ENCODE peak calls at places on chromosomes 4 and X, in nine cellular contexts. H is uterus, L is pancreas, T is upper lobe of right lung, E is left ventricle myocardium inferior, Z is fibroblast of lung, D is adrenal gland, A is Peyer's patch, W is A549. U is an unnamed sample.

GRCh38 chr4:8021796-8022195 is 82.1 kb upstream of the AFAP1 start:
- DNase-seq in H (no peak), L (no peak), T (no peak), E (no peak), Z (no peak), D (no peak), A (no peak), W (peak; percentile 28), U (no peak)

GRCh38 chrX:10239611-10240064 is 82.9 kb downstream of the CLCN4 start:
- DNase-seq in H (no peak), L (no peak), T (no peak), E (no peak), Z (peak; percentile 71), D (no peak), A (no peak), W (no peak), U (no peak)

GRCh38 chrX:139784788-139785187 is 76.8 kb upstream of the MCF2 start:
- DNase-seq in H (no peak), L (no peak), T (no peak), E (no peak), Z (no peak), D (no peak), A (no peak), W (no peak), U (no peak)

GRCh38 chr4:742742-743311 is 37.2 kb downstream of the PCGF3 start:
- DNase-seq in H (peak; percentile 48), L (peak; percentile 72), T (peak; percentile 82), E (peak; percentile 49), Z (peak; percentile 45), D (peak; percentile 80), A (peak; percentile 83), W (peak; percentile 75), U (peak; percentile 77)

GRCh38 chr4:170089743-170090666 is at the start of gene AADAT:
- DNase-seq in H (peak; percentile 72), L (peak; percentile 73), T (peak; percentile 91), E (peak; percentile 79), Z (peak; percentile 80), D (peak; percentile 69), A (peak; percentile 71), W (peak; percentile 66), U (peak; percentile 76)

GRCh38 chrX:124240422-124240821 is 92.0 kb upstream of the TEX13D start:
- DNase-seq in H (no peak), L (no peak), T (no peak), E (no peak), Z (peak; percentile 8), D (no peak), A (no peak), W (no peak), U (no peak)

GRCh38 chr4:54077812-54078211 is 13.4 kb upstream of the CHIC2 start:
- DNase-seq in H (no peak), L (no peak), T (no peak), E (no peak), Z (no peak), D (no peak), A (no peak), W (no peak), U (no peak)

GRCh38 chr4:177008071-177008835 is 215.5 kb upstream of the VEGFC start:
- DNase-seq in H (no peak), L (no peak), T (no peak), E (no peak), Z (peak; percentile 25), D (no peak), A (no peak), W (no peak), U (no peak)

GRCh38 chr4:88908003-88908402 is 149.0 kb downstream of the FAM13A start:
- DNase-seq in H (no peak), L (no peak), T (no peak), E (no peak), Z (peak; percentile 51), D (no peak), A (no peak), W (no peak), U (no peak)

GRCh38 chr4:139576219-139576618 is 20.2 kb upstream of the SETD7 start:
- DNase-seq in H (no peak), L (no peak), T (no peak), E (no peak), Z (peak; percentile 10), D (no peak), A (no peak), W (no peak), U (no peak)

GRCh38 chr4:129342820-129343219 is 246.9 kb downstream of the C4orf33 start:
- DNase-seq in H (no peak), L (no peak), T (no peak), E (no peak), Z (peak; percentile 90), D (no peak), A (no peak), W (no peak), U (no peak)

GRCh38 chr4:19739101-19739651 is 512.5 kb upstream of the SLIT2 start:
- DNase-seq in H (no peak), L (no peak), T (no peak), E (no peak), Z (peak; percentile 92), D (no peak), A (no peak), W (no peak), U (no peak)

GRCh38 chr4:38788327-38788726 is 5.5 kb upstream of the TLR10 start:
- DNase-seq in H (no peak), L (no peak), T (no peak), E (no peak), Z (peak; percentile 25), D (no peak), A (no peak), W (peak; percentile 26), U (no peak)

GRCh38 chr4:59956366-59956765 is 1243.8 kb upstream of the ADGRL3 start:
- DNase-seq in H (no peak), L (no peak), T (no peak), E (no peak), Z (no peak), D (no peak), A (no peak), W (no peak), U (no peak)

GRCh38 chrX:13076176-13076956 is 31.9 kb upstream of the FAM9C start:
- DNase-seq in H (no peak), L (no peak), T (no peak), E (no peak), Z (no peak), D (no peak), A (no peak), W (no peak), U (no peak)

GRCh38 chrX:47321386-47321785 is 49.0 kb upstream of the ZNF157 start:
- DNase-seq in H (peak; percentile 82), L (peak; percentile 47), T (peak; percentile 66), E (peak; percentile 27), Z (peak; percentile 66), D (peak; percentile 61), A (no peak), W (no peak), U (no peak)

GRCh38 chrX:22577181-22577580 is 304.5 kb downstream of the CBLL2 start:
- DNase-seq in H (no peak), L (no peak), T (no peak), E (no peak), Z (peak; percentile 56), D (no peak), A (no peak), W (no peak), U (no peak)

GRCh38 chr4:15779789-15780188 is 1.7 kb downstream of the CD38 start:
- DNase-seq in H (no peak), L (no peak), T (no peak), E (no peak), Z (no peak), D (no peak), A (no peak), W (no peak), U (no peak)
- H3K4me1 ChIP-seq in H (no peaks in the 10 kb centered on the region), L (no peaks in the 10 kb centered on the region), T (peaks cover 13% of the 10 kb centered on the region), E (peaks cover 37% of the 10 kb centered on the region), Z (no peaks in the 10 kb centered on the region), D (peaks cover 13% of the 10 kb centered on the region), A (peaks cover 9% of the 10 kb centered on the region), W (peaks cover 14% of the 10 kb centered on the region), U (no peaks in the 10 kb centered on the region)

DNA sequence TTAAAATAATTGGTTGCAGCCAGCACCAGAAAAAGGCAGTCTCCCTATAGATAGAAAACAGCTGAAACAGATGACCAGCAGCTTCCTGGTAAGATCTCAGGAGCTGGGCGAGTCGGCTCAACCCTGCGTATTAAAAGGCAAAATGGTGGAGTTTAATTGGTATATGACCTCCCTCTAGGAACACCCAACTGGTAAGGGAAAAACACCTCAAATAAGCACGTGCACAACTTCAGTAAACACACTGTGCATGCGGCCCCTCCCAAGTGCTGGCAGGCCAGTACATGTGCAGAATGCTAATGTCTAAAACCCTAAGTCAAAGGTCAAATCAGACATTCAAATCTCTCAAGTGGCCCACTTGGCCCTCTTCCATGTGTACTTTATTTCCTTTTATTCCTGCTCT is 103.2 kb upstream of the PDE5A start:
- DNase-seq in H (no peak), L (no peak), T (no peak), E (no peak), Z (no peak), D (no peak), A (no peak), W (no peak), U (peak; percentile 66)
- H3K4me1 ChIP-seq in H (no peaks in the 10 kb centered on the region), L (peaks cover 5% of the 10 kb centered on the region), T (peaks cover 37% of the 10 kb centered on the region), E (peaks cover 47% of the 10 kb centered on the region), Z (peaks cover 48% of the 10 kb centered on the region), D (peaks cover 16% of the 10 kb centered on the region), A (no peaks in the 10 kb centered on the region), W (peaks cover 30% of the 10 kb centered on the region), U (peaks cover 5% of the 10 kb centered on the region)

DNA sequence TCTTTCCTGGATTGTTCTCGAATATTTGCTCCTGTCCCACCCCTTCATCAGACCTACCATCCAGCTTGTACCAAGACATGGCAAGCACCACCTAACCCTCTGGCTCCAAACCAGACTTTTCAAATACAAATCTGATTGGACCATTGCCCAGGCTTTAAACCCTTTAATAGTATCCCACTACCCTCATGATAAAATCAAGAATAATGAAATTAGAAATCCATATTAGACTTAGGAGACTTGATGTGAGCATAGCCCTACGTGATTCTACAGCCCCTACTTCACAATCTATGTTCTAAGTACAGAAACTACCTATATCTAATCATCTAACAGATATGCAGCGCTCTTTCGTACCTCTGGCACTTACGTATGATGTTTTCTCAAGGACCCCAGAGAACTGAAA is 375.2 kb upstream of the CPEB2 start:
- DNase-seq in H (no peak), L (no peak), T (no peak), E (no peak), Z (no peak), D (no peak), A (no peak), W (no peak), U (no peak)
- H3K4me1 ChIP-seq in H (no peaks in the 10 kb centered on the region), L (no peaks in the 10 kb centered on the region), T (no peaks in the 10 kb centered on the region), E (peaks cover 8% of the 10 kb centered on the region), Z (no peaks in the 10 kb centered on the region), D (no peaks in the 10 kb centered on the region), A (no peaks in the 10 kb centered on the region), W (no peaks in the 10 kb centered on the region), U (no peaks in the 10 kb centered on the region)

GRCh38 chr4:165328708-165329107 is 1.2 kb downstream of the MSMO1 start:
- DNase-seq in H (no peak), L (no peak), T (no peak), E (no peak), Z (no peak), D (no peak), A (no peak), W (no peak), U (peak; percentile 38)
- H3K4me1 ChIP-seq in H (no peaks in the 10 kb centered on the region), L (peaks cover 8% of the 10 kb centered on the region), T (peaks cover 5% of the 10 kb centered on the region), E (peaks cover 23% of the 10 kb centered on the region), Z (peaks cover 12% of the 10 kb centered on the region), D (peaks cover 45% of the 10 kb centered on the region), A (no peaks in the 10 kb centered on the region), W (peaks cover 22% of the 10 kb centered on the region), U (no peaks in the 10 kb centered on the region)

GRCh38 chr4:143360838-143361237 is 24.2 kb downstream of the GAB1 start:
- DNase-seq in H (no peak), L (no peak), T (no peak), E (no peak), Z (no peak), D (no peak), A (no peak), W (no peak), U (no peak)
- H3K4me1 ChIP-seq in H (peaks cover 19% of the 10 kb centered on the region), L (peaks cover 15% of the 10 kb centered on the region), T (peaks cover 50% of the 10 kb centered on the region), E (no peaks in the 10 kb centered on the region), Z (peaks cover 18% of the 10 kb centered on the region), D (peaks cover 64% of the 10 kb centered on the region), A (no peaks in the 10 kb centered on the region), W (peaks cover 17% of the 10 kb centered on the region), U (peaks cover 7% of the 10 kb centered on the region)